ENCODE peak calls at places on chromosomes 2 and 18, in six cellular contexts. R is endothelial cell of umbilical vein; B is activated CD8-positive, alpha-beta T cell treated with anti-CD3 and anti-CD28 coated beads, Interleukin-2, amount 10 ng/mL, durations not matched to agents 7 days and 5 days; I is fibroblast of lung; K is amniotic stem cell; W is progenitor cell of endocrine pancreas. Z is an unnamed sample.

GRCh38 chr2:172556284-172557033 is 569 bp downstream of the PDK1 start:
- DNase-seq in R (peak; percentile 79), W (peak; percentile 48), K (peak; percentile 34), B (peak; percentile 82), I (peak; percentile 85), Z (peak; percentile 43)

GRCh38 chr2:72378737-72379346 is 231.2 kb upstream of the CYP26B1 start:
- DNase-seq in B (no peak), R (no peak), K (no peak), W (no peak), I (no peak), Z (no peak)

GRCh38 chr2:70985283-70985688 is 6.9 kb downstream of the ANKRD53 start:
- DNase-seq in W (no peak), B (no peak), R (no peak), I (no peak), K (no peak), Z (no peak)

GRCh38 chr2:163407296-163407695 is 328.5 kb downstream of the FIGN start:
- DNase-seq in K (no peak), I (peak; percentile 39), R (no peak), W (no peak), B (no peak), Z (peak; percentile 29)

GRCh38 chr2:202944816-202945215 is 32.7 kb downstream of the CARF start:
- DNase-seq in B (no peak), R (no peak), I (no peak), W (no peak), K (no peak), Z (no peak)

GRCh38 chr2:157747695-157748370 is 119.2 kb upstream of the ACVR1C start:
- DNase-seq in K (peak; percentile 10), W (no peak), R (no peak), B (no peak), I (peak; percentile 84), Z (peak; percentile 41)

GRCh38 chr2:115122701-115123100 is 680.3 kb downstream of the DPP10 start:
- DNase-seq in I (no peak), K (no peak), W (no peak), R (no peak), B (no peak), Z (no peak)

GRCh38 chr2:241034490-241035141 is 36.2 kb downstream of the SNED1 start:
- DNase-seq in B (peak; percentile 16), W (no peak), I (no peak), K (no peak), R (no peak), Z (no peak)

GRCh38 chr2:197200657-197201056 is 109.9 kb downstream of the ANKRD44 start:
- DNase-seq in R (no peak), I (no peak), K (no peak), B (no peak), W (no peak), Z (no peak)

GRCh38 chr18:13278231-13278630 is 59.7 kb downstream of the LDLRAD4 start:
- DNase-seq in B (no peak), R (no peak), I (no peak), K (no peak), W (no peak), Z (no peak)

GRCh38 chr2:27942612-27943011 is 52.1 kb downstream of the BABAM2 start:
- DNase-seq in I (no peak), K (no peak), W (no peak), B (no peak), R (no peak), Z (no peak)

GRCh38 chr2:138779451-138780440 is at the start of gene NXPH2:
- DNase-seq in W (peak; percentile 46), K (no peak), R (no peak), I (peak; percentile 15), B (no peak), Z (no peak)